ENCODE peak calls at places on chromosomes 6 and 20, in nine cellular contexts. L is ascending aorta; P is tibial nerve; M is hepatocyte; Q is progenitor cell of endocrine pancreas; H is RWPE1; A is Peyer's patch; N is CD8-positive, alpha-beta T cell; E is HL-60. V is an unnamed sample.

GRCh38 chr6:156633291-156633690 is 143.9 kb upstream of the ARID1B start:
- DNase-seq in A (no peak), Q (no peak), H (no peak), M (no peak), P (no peak), E (no peak), L (no peak), N (no peak), V (no peak)

GRCh38 chr6:118509009-118509617 is 39.0 kb upstream of the PLN start:
- DNase-seq in L (peak), H (peak), P (peak), Q (no peak), N (no peak), E (no peak), M (peak), A (no peak), V (no peak)

GRCh38 chr6:128139519-128139918 is 238.7 kb upstream of the THEMIS start:
- DNase-seq in M (peak), L (no peak), N (no peak), H (peak), P (no peak), E (no peak), A (no peak), Q (no peak), V (no peak)

GRCh38 chr20:35091808-35092523 is 641 bp downstream of the TRPC4AP start:
- DNase-seq in Q (no peak), P (no peak), M (peak), L (no peak), H (peak), N (no peak), A (no peak), E (no peak), V (no peak)

GRCh38 chr6:42131531-42131930 is 10.9 kb downstream of the C6orf132 start:
- DNase-seq in A (no peak), E (no peak), M (no peak), L (no peak), N (no peak), H (no peak), P (no peak), Q (no peak), V (no peak)

GRCh38 chr6:88662163-88662580 is 301.2 kb downstream of the RNGTT start:
- DNase-seq in M (peak), Q (no peak), E (peak), H (no peak), A (no peak), L (no peak), P (no peak), N (no peak), V (no peak)

GRCh38 chr20:208937-209566 is 18.0 kb upstream of the DEFB129 start:
- DNase-seq in L (no peak), H (peak), A (no peak), P (no peak), M (peak), N (no peak), Q (no peak), E (peak), V (no peak)

GRCh38 chr20:50141811-50142561 is 11.5 kb downstream of the PEDS1 start:
- DNase-seq in M (no peak), P (no peak), N (no peak), L (no peak), A (no peak), H (no peak), Q (no peak), E (no peak), V (no peak)

GRCh38 chr6:79755967-79756366 is 124.8 kb downstream of the SH3BGRL2 start:
- DNase-seq in E (no peak), M (no peak), Q (no peak), L (no peak), N (no peak), P (no peak), A (no peak), H (no peak), V (no peak)

GRCh38 chr6:168589275-168589674 is 148.3 kb downstream of the SMOC2 start:
- DNase-seq in N (no peak), Q (no peak), E (no peak), P (no peak), H (no peak), L (peak), A (no peak), M (no peak), V (no peak)

GRCh38 chr6:47477497-47478232 is at the start of gene CD2AP:
- DNase-seq in A (peak), M (peak), Q (peak), L (peak), N (peak), P (peak), E (peak), H (peak), V (peak)

GRCh38 chr20:35616465-35617396 is 1.1 kb downstream of the SPAG4 start:
- DNase-seq in P (peak), N (peak), L (peak), M (peak), E (peak), H (peak), A (peak), Q (peak), V (no peak)

GRCh38 chr20:59179988-59180387 is 16.4 kb downstream of the ZNF831 start:
- DNase-seq in H (no peak), L (no peak), P (no peak), M (no peak), E (no peak), A (no peak), N (no peak), Q (no peak), V (no peak)

GRCh38 chr6:78861509-78861908 is 5.8 kb upstream of the IRAK1BP1 start:
- DNase-seq in L (no peak), H (no peak), M (no peak), Q (no peak), E (no peak), A (no peak), P (no peak), N (no peak), V (no peak)

GRCh38 chr6:109434456-109434855 is 6.0 kb downstream of the PPIL6 start:
- DNase-seq in A (no peak), N (no peak), M (no peak), L (no peak), Q (no peak), H (no peak), E (no peak), P (no peak), V (no peak)

GRCh38 chr6:90466191-90466940 is 120.5 kb downstream of the MAP3K7 start:
- DNase-seq in M (peak), E (no peak), N (no peak), A (no peak), P (no peak), H (no peak), L (no peak), Q (no peak), V (no peak)

GRCh38 chr20:39312107-39312506 is 350.0 kb downstream of the DHX35 start:
- DNase-seq in N (no peak), Q (no peak), H (no peak), P (no peak), E (no peak), M (no peak), L (no peak), A (no peak), V (no peak)

GRCh38 chr6:5214570-5215052 is 46.1 kb downstream of the LYRM4 start:
- DNase-seq in M (peak), E (peak), L (peak), Q (no peak), A (no peak), P (no peak), N (no peak), H (no peak), V (no peak)
- TF ChIP-seq CTCF in M (peak), E (peak), L (peak), Q (peak), A (peak), P (peak), N (no peak), H (peak), V (peak)

GRCh38 chr6:8906699-8907098 is 471.4 kb upstream of the SLC35B3 start:
- DNase-seq in N (no peak), A (no peak), Q (no peak), P (no peak), M (no peak), E (no peak), H (no peak), L (no peak), V (no peak)

GRCh38 chr6:8908638-8909037 is 473.3 kb upstream of the SLC35B3 start:
- DNase-seq in N (no peak), P (no peak), A (no peak), E (no peak), M (no peak), H (no peak), Q (no peak), L (no peak), V (no peak)

GRCh38 chr6:8905647-8906231 is 470.4 kb upstream of the SLC35B3 start:
- DNase-seq in L (no peak), Q (no peak), E (no peak), P (no peak), N (no peak), M (no peak), A (no peak), H (no peak), V (no peak)

GRCh38 chr6:8904754-8905153 is 469.4 kb upstream of the SLC35B3 start:
- DNase-seq in E (peak), L (no peak), H (no peak), M (no peak), N (no peak), P (no peak), Q (no peak), A (no peak), V (no peak)
- TF ChIP-seq CTCF in E (peak), L (no peak), H (no peak), M (no peak), N (no peak), P (no peak), Q (peak), A (no peak), V (peak)

DNA sequence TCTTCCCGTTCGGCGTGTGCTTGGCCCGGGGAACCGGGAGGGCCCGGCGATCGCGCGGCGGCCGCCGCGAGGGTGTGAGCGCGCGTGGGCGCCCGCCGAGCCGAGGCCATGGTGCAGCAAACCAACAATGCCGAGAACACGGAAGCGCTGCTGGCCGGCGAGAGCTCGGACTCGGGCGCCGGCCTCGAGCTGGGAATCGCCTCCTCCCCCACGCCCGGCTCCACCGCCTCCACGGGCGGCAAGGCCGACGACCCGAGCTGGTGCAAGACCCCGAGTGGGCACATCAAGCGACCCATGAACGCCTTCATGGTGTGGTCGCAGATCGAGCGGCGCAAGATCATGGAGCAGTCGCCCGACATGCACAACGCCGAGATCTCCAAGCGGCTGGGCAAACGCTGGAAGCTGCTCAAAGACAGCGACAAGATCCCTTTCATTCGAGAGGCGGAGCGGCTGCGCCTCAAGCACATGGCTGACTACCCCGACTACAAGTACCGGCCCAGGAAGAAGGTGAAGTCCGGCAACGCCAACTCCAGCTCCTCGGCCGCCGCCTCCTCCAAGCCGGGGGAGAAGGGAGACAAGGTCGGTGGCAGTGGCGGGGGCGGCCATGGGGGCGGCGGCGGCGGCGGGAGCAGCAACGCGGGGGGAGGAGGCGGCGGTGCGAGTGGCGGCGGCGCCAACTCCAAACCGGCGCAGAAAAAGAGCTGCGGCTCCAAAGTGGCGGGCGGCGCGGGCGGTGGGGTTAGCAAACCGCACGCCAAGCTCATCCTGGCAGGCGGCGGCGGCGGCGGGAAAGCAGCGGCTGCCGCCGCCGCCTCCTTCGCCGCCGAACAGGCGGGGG is 1.1 kb downstream of the SOX4 start:
- DNase-seq in E (peak), Q (peak), N (no peak), M (peak), P (peak), A (peak), H (peak), L (peak), V (no peak)
- TF ChIP-seq CTCF in E (no peak), Q (no peak), N (no peak), M (no peak), P (no peak), A (no peak), H (no peak), L (no peak), V (no peak)

DNA sequence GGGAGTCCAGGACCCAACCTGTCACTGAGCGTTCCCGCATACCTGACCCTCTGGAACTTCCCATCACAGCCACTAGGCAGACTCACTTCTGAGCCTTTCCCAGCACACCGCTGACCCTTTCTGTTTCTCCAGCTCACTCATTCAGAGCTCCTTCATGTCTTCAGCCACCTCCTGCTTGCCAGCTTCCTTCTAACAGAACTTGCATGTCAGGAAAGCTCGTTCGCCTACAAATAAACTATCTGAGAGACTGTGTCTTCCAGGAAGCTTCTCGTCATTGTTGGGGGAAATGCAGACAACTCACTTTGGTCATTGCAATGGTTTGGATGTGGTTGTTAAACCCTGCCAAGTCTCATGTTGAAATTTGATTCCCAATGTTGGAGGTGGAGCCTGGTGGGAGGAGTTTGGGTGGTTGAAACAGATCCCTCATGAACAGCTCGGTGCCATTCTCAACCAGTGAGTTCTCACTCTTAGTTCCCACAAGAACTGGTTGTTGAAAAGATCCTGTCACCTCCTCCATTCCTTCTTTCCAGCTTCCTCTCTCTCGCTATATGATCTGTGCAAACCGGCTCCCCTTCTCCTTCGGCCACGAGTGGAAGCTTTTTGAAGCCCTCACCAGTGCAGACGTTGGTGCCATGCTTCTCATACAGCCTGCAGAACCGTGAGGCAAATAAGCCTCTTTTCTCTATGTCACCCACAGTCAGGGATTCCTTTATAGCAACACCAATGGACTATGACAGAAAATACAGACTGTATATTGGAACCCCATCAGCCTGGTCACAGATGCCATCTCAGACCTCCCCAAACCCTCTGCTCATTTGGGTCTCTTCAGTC is 1.4 kb upstream of the MUC21 start:
- DNase-seq in H (no peak), E (no peak), N (no peak), Q (no peak), L (no peak), P (peak), M (peak), A (no peak), V (no peak)
- TF ChIP-seq CTCF in H (no peak), E (no peak), N (no peak), Q (peak), L (no peak), P (no peak), M (no peak), A (no peak), V (no peak)

DNA sequence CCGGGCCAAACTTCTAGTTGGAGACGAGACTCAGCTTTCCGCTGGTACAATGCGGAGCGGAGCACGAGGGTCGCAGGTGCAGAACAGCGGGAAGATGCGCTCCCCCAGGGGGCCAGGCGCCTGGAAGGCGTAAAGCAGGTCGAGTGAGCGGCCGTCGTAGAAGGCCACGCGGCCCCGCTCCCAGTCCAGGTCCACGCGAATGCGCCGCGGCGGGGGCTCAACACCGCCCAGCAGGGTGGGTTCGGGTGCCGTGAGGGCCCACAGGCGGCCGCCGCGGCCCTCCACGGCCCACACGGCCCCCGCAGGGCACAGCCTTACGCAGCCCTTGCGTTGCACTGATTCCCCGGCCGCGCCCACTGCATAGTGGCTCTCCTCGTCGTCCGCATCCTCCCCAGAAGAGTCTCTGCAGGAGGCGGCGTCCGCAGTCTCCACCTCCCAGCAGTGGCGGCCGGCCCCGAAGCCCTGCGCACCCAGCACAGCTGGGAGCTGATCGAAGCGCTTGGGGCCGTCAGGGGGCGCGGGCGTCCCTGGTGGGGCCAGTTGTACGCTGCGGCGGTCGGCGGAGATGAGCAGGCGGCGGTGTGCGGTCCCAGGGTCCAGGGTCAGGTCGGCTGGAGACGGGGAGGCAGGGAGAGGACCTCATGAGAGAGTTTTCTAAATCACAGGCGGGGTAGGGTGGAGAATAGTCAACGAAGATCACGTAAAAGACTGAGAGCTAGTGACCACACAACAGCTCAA is 4.3 kb downstream of the PPP1R11 start:
- DNase-seq in A (no peak), N (no peak), E (no peak), L (no peak), H (no peak), Q (no peak), M (peak), P (no peak), V (no peak)
- TF ChIP-seq CTCF in A (no peak), N (no peak), E (no peak), L (no peak), H (no peak), Q (peak), M (no peak), P (no peak), V (no peak)

GRCh38 chr6:16804007-16804303 is 42.7 kb upstream of the ATXN1 start:
- DNase-seq in N (no peak), P (no peak), Q (no peak), A (no peak), M (no peak), L (no peak), H (no peak), E (no peak), V (no peak)

GRCh38 chr6:16804515-16805161 is 43.4 kb upstream of the ATXN1 start:
- DNase-seq in E (peak), L (no peak), P (no peak), M (no peak), H (no peak), Q (no peak), A (no peak), N (no peak), V (no peak)

GRCh38 chr6:16802071-16802470 is 40.8 kb upstream of the ATXN1 start:
- DNase-seq in E (peak), M (no peak), Q (no peak), N (no peak), A (no peak), L (no peak), P (no peak), H (no peak), V (no peak)

GRCh38 chr6:16805190-16805860 is 44.1 kb upstream of the ATXN1 start:
- DNase-seq in N (no peak), M (no peak), A (no peak), H (peak), Q (no peak), P (no peak), L (no peak), E (no peak), V (no peak)

DNA sequence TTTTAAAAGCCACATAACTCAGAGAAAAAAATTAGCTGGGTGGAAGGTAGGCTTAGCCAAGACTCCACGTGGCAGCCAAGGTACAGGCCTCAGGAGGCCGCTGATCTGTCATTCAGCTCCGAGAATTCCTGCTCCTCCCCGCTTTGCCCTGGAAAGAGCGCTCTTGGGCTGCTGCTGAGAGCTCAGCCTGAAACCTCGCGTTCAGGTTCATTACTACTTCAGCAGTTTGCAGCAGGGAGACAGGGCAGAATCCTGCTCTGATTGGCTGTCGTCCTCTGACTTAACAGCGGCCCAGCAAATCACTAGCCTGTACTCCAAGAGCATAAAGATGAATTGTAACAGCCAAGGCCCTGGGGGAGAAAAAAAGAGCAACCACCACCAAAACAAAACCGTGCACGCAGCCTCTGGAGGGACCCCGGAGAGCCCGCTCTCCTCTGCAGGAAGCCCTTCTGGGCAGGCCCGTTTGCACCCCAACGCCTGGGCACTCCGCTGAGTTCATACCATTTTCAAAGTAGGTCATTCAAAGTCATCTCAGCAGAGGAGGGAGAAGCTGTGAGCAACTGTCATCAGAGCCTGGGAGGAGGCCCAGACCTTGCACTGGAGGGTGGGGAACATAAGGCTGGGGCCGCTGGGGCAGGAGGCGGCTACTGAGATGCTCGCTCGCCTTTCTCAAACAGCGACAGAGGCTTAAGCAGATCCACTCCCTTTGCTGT is 42.2 kb upstream of the ATXN1 start:
- DNase-seq in L (peak), H (no peak), N (no peak), E (no peak), P (no peak), Q (peak), M (peak), A (no peak), V (no peak)
- TF ChIP-seq CTCF in L (no peak), H (no peak), N (no peak), E (no peak), P (no peak), Q (no peak), M (peak), A (no peak), V (no peak)

DNA sequence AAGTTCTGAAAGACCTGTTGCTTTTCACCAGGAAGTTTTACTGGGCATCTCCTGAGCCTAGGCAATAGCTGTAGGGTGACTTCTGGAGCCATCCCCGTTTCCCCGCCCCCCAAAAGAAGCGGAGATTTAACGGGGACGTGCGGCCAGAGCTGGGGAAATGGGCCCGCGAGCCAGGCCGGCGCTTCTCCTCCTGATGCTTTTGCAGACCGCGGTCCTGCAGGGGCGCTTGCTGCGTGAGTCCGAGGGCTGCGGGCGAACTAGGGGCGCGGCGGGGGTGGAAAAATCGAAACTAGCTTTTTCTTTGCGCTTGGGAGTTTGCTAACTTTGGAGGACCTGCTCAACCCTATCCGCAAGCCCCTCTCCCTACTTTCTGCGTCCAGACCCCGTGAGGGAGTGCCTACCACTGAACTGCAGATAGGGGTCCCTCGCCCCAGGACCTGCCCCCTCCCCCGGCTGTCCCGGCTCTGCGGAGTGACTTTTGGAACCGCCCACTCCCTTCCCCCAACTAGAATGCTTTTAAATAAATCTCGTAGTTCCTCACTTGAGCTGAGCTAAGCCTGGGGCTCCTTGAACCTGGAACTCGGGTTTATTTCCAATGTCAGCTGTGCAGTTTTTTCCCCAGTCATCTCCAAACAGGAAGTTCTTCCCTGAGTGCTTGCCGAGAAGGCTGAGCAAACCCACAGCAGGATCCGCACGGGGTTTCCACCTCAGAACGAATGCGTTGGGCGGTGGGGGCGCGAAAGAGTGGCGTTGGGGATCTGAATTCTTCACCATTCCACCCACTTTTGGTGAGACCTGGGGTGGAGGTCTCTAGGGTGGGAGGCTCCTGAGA is at the start of gene HFE:
- DNase-seq in P (peak), N (no peak), E (peak), M (peak), A (peak), Q (peak), L (peak), H (peak), V (no peak)
- TF ChIP-seq CTCF in P (no peak), N (no peak), E (no peak), M (no peak), A (no peak), Q (peak), L (no peak), H (no peak), V (no peak)